ENCODE peak calls at places on chromosome 12, in eight cellular contexts. Q is hepatocyte, Y is fibroblast of lung, S is esophagus squamous epithelium, G is fibroblast of mammary gland, X is Peyer's patch, K is left ventricle myocardium inferior, I is cardiac fibroblast. T is an unnamed sample.

GRCh38 chr12:111359231-111359913 is 9.5 kb downstream of the PHETA1 start:
- DNase-seq in Q (no peak), Y (peak; percentile 22), S (no peak), G (no peak), X (no peak), K (no peak), I (no peak), T (no peak)

GRCh38 chr12:110577717-110578521 is 5.2 kb downstream of the PPTC7 start:
- DNase-seq in Q (peak; percentile 14), Y (peak; percentile 93), S (no peak), G (peak; percentile 94), X (no peak), K (no peak), I (peak; percentile 63), T (no peak)

GRCh38 chr12:93443576-93443975 is 1.8 kb upstream of the UBE2N start:
- DNase-seq in Q (no peak), Y (no peak), S (no peak), G (no peak), X (no peak), K (no peak), I (no peak), T (no peak)

GRCh38 chr12:132391326-132392041 is 62.1 kb upstream of the GALNT9 start:
- DNase-seq in Q (no peak), Y (no peak), S (no peak), G (no peak), X (no peak), K (no peak), I (no peak), T (no peak)

GRCh38 chr12:92511776-92512175 is 191.0 kb upstream of the PLEKHG7 start:
- DNase-seq in Q (no peak), Y (no peak), S (no peak), G (no peak), X (no peak), K (no peak), I (no peak), T (no peak)

GRCh38 chr12:6323340-6323994 is 13.0 kb downstream of the PLEKHG6 start:
- DNase-seq in Q (peak; percentile 86), Y (peak; percentile 92), S (no peak), G (peak; percentile 95), X (no peak), K (no peak), I (peak; percentile 97), T (peak; percentile 86)

GRCh38 chr12:65879878-65880277 is 55.6 kb downstream of the HMGA2 start:
- DNase-seq in Q (no peak), Y (peak; percentile 95), S (no peak), G (peak; percentile 88), X (no peak), K (no peak), I (peak; percentile 78), T (peak; percentile 86)

GRCh38 chr12:132486168-132486567 is 3.8 kb upstream of the FBRSL1 start:
- DNase-seq in Q (no peak), Y (no peak), S (no peak), G (no peak), X (no peak), K (no peak), I (no peak), T (no peak)

GRCh38 chr12:50732591-50732990 is 31.3 kb upstream of the ATF1 start:
- DNase-seq in Q (no peak), Y (peak; percentile 91), S (no peak), G (peak; percentile 97), X (no peak), K (no peak), I (peak; percentile 81), T (peak; percentile 46)

GRCh38 chr12:92899388-92900001 is 29.6 kb downstream of the EEA1 start:
- DNase-seq in Q (peak; percentile 71), Y (peak; percentile 99), S (no peak), G (peak; percentile 100), X (peak; percentile 25), K (peak; percentile 71), I (peak; percentile 98), T (peak; percentile 96)

GRCh38 chr12:89101440-89101839 is 250.9 kb downstream of the DUSP6 start:
- DNase-seq in Q (no peak), Y (no peak), S (no peak), G (no peak), X (no peak), K (no peak), I (no peak), T (no peak)

GRCh38 chr12:118377005-118377890 is 893 bp downstream of the SUDS3 start:
- DNase-seq in Q (peak; percentile 10), Y (no peak), S (no peak), G (no peak), X (peak; percentile 19), K (no peak), I (no peak), T (no peak)

GRCh38 chr12:118377891-118378470 is 1.6 kb downstream of the SUDS3 start:
- DNase-seq in Q (peak; percentile 43), Y (peak; percentile 34), S (no peak), G (peak; percentile 60), X (peak; percentile 59), K (peak; percentile 59), I (peak; percentile 66), T (peak; percentile 40)

GRCh38 chr12:118375348-118375747 is 1.0 kb upstream of the SUDS3 start:
- DNase-seq in Q (no peak), Y (no peak), S (no peak), G (no peak), X (no peak), K (no peak), I (no peak), T (no peak)

GRCh38 chr12:118374909-118375308 is 1.4 kb upstream of the SUDS3 start:
- DNase-seq in Q (no peak), Y (peak; percentile 20), S (no peak), G (peak; percentile 81), X (no peak), K (no peak), I (no peak), T (no peak)

DNA sequence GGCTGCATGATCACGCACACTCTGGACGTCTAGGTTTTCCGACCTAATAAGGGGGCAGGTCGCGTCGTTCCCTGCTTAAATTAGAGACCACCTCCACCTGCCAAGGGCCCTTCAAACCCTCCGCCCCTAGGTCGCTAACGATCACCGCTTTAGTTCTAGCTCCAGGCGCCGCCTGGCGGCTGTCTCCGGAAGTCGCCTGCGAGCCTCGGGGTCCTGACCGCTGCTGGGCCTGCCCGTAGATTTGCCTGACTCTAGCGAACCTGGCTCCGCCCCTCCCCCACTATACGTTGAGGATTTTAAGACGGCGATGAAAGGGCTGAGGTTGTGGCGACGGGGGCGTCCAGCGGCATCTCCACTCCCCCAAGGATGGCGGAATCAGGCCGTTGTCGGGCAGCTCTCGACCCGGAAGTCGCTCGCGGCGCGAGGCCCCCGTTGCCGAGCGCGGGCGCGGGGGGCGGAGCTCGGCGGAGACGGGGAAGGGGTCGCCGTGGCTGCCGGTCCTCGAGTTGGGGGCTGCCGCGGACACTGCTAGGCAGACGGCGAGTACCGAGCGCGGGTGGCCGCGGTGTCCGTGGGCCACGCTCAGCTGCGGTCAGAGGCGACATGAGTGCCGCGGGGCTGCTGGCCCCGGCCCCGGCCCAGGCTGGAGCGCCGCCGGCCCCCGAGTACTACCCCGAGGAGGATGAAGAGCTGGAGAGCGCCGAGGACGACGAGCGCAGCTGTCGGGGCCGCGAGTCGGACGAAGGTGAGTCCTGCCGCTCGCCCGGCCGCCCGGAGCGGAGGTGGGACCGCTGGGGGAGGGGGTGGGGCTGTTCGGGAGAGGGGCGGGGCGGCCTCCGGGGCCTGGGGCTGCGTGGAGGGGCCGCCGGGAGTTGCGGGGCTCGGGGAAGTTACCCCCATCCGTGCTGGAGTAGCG is at the start of gene SUDS3:
- DNase-seq in Q (peak; percentile 94), Y (peak; percentile 54), S (peak; percentile 59), G (peak; percentile 73), X (peak; percentile 94), K (peak; percentile 93), I (peak; percentile 81), T (peak; percentile 51)
- H3K4me3 ChIP-seq in Q (peak within 1 kb of the TSS; percentile 83), Y (peak within 1 kb of the TSS; percentile 52), S (peak within 1 kb of the TSS; percentile 91), G (peak within 1 kb of the TSS; percentile 67), X (peak within 1 kb of the TSS; percentile 99), K (peak within 1 kb of the TSS; percentile 99), I (peak within 1 kb of the TSS; percentile 84), T (peak within 1 kb of the TSS; percentile 86)

GRCh38 chr12:107318804-107319535 is 225.6 kb upstream of the CRY1 start:
- DNase-seq in Q (peak; percentile 42), Y (peak; percentile 79), S (no peak), G (peak; percentile 41), X (no peak), K (no peak), I (peak; percentile 37), T (no peak)

GRCh38 chr12:107319536-107320030 is 226.2 kb upstream of the CRY1 start:
- DNase-seq in Q (peak; percentile 19), Y (peak; percentile 34), S (no peak), G (no peak), X (no peak), K (no peak), I (no peak), T (no peak)

GRCh38 chr12:107318554-107318803 is 225.1 kb upstream of the CRY1 start:
- DNase-seq in Q (no peak), Y (no peak), S (no peak), G (no peak), X (no peak), K (no peak), I (no peak), T (no peak)

GRCh38 chr12:107320031-107320928 is 226.9 kb upstream of the CRY1 start:
- DNase-seq in Q (peak; percentile 32), Y (peak; percentile 76), S (no peak), G (no peak), X (peak; percentile 33), K (peak; percentile 46), I (peak; percentile 29), T (no peak)

GRCh38 chr12:107317751-107318553 is 224.6 kb upstream of the CRY1 start:
- DNase-seq in Q (peak; percentile 94), Y (peak; percentile 95), S (peak; percentile 8), G (peak; percentile 65), X (peak; percentile 68), K (peak; percentile 84), I (peak; percentile 82), T (peak; percentile 88)
- TF ChIP-seq CTCF in Q (peak; percentile 32), Y (peak; percentile 7), S (peak; percentile 10), G (no peak), X (no peak), K (no peak), I (peak; percentile 24), T (peak; percentile 54)

GRCh38 chr12:53045646-53046045 is 4.2 kb upstream of the TNS2 start:
- DNase-seq in Q (peak; percentile 39), Y (no peak), S (no peak), G (no peak), X (no peak), K (no peak), I (no peak), T (no peak)
- H3K4me3 ChIP-seq in Q (peak overlapping the region; percentile 44), Y (peak overlapping the region; percentile 3), S (peak overlapping the region; percentile 54), G (peak overlapping the region; percentile 69), X (peak overlapping the region; percentile 66), K (peak overlapping the region; percentile 92), I (peak overlapping the region; percentile 71), T (peak overlapping the region; percentile 62)

DNA sequence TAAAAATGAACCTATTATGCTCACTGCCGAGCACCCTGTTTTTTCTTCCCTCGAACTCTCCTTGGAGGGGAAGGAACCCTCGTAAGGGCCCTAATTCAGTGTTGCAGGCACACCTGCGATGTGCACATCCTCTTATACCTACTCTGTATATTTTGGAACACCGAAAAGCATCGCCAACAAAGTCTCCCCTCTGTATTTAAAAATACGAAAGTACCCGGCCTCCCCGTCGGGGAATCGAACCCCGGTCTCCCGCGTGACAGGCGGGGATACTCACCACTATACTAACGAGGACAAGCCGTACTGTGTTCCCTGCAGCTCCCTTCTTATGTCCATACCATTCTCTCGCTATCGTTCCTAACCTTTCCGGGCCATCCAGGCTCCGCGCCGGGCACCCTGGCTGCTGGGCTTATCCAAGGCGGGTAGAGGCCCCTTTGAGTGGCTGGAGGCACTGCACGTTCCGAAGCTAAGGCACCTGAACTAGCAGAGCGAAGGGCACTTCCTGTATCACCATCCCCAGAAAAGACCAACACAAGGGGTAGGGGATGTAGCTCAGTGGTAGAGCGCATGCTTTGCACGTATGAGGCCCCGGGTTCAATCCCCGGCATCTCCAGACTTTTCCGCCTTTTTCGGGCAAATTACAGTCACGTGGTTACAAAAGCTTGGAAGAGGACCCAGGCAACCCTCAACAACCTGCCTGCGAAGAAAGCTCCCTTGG is 25.1 kb upstream of the UBC start:
- DNase-seq in Q (peak; percentile 93), Y (peak; percentile 97), S (no peak), G (peak; percentile 94), X (peak; percentile 76), K (peak; percentile 85), I (peak; percentile 96), T (peak; percentile 81)
- TF ChIP-seq CTCF in Q (no peak), Y (no peak), S (no peak), G (no peak), X (no peak), K (no peak), I (no peak), T (no peak)